ENCODE peak calls at places on chromosomes 2 and 18, in six cellular contexts. I is endodermal cell, O is astrocyte, P is IMR-90, K is mammary epithelial cell, H is colonic mucosa. F is an unnamed sample.

GRCh38 chr2:172427990-172428840 is 829 bp downstream of the ITGA6 start:
- DNase-seq in H (peak), O (no peak), P (no peak), K (peak), I (peak), F (peak)

GRCh38 chr2:41873102-41873501 is 174.7 kb upstream of the PKDCC start:
- DNase-seq in K (no peak), O (no peak), P (no peak), H (no peak), I (no peak), F (no peak)

GRCh38 chr2:133045787-133046186 is 375.8 kb upstream of the LYPD1 start:
- DNase-seq in O (peak), K (peak), I (no peak), P (peak), H (no peak), F (no peak)

GRCh38 chr2:32135409-32135808 is 30.3 kb upstream of the SLC30A6 start:
- DNase-seq in P (peak), I (no peak), O (peak), H (peak), K (peak), F (no peak)

GRCh38 chr2:95289251-95289650 is 7.9 kb upstream of the KCNIP3 start:
- DNase-seq in O (no peak), I (peak), K (no peak), H (no peak), P (no peak), F (no peak)

GRCh38 chr2:8133331-8133730 is 548.5 kb upstream of the ID2 start:
- DNase-seq in O (no peak), H (no peak), I (peak), K (no peak), P (no peak), F (no peak)

GRCh38 chr2:203853271-203853670 is 14.3 kb upstream of the CTLA4 start:
- DNase-seq in H (no peak), I (no peak), O (no peak), P (no peak), K (no peak), F (no peak)

GRCh38 chr18:46768166-46768921 is 11.5 kb upstream of the ST8SIA5 start:
- DNase-seq in O (no peak), H (no peak), K (no peak), P (no peak), I (no peak), F (no peak)

GRCh38 chr2:188682864-188683263 is 291.3 kb upstream of the COL3A1 start:
- DNase-seq in H (no peak), O (no peak), K (no peak), I (no peak), P (no peak), F (no peak)

GRCh38 chr2:121355488-121355887 is 70.5 kb upstream of the TFCP2L1 start:
- DNase-seq in K (no peak), H (peak), O (no peak), I (no peak), P (no peak), F (no peak)

GRCh38 chr2:105797298-105797819 is 52.6 kb downstream of the NCK2 start:
- DNase-seq in P (peak), O (no peak), I (peak), K (peak), H (no peak), F (no peak)

GRCh38 chr2:238941262-238941792 is 93.4 kb downstream of the TWIST2 start:
- DNase-seq in K (no peak), O (no peak), H (peak), P (no peak), I (no peak), F (no peak)

GRCh38 chr2:161041356-161041755 is 118.9 kb upstream of the TANK start:
- DNase-seq in H (no peak), O (peak), P (peak), I (no peak), K (no peak), F (no peak)

GRCh38 chr2:52810460-52810859 is 957.1 kb upstream of the CHAC2 start:
- DNase-seq in H (no peak), P (peak), K (peak), O (peak), I (peak), F (peak)

GRCh38 chr18:58805482-58806187 is 59.0 kb upstream of the ZNF532 start:
- DNase-seq in H (no peak), P (no peak), K (peak), O (no peak), I (no peak), F (peak)

GRCh38 chr2:38486213-38487026 is 109.3 kb upstream of the ATL2 start:
- DNase-seq in I (no peak), P (no peak), H (no peak), O (no peak), K (no peak), F (no peak)

GRCh38 chr2:218375212-218375611 is 6.9 kb upstream of the SLC11A1 start:
- DNase-seq in K (no peak), H (no peak), O (peak), P (peak), I (no peak), F (no peak)

GRCh38 chr2:172021955-172022354 is 22.2 kb downstream of the METAP1D start:
- DNase-seq in K (no peak), I (peak), P (peak), O (peak), H (no peak), F (no peak)

GRCh38 chr2:20190862-20191713 is 33.8 kb downstream of the SDC1 start:
- DNase-seq in I (peak), H (peak), P (no peak), K (no peak), O (peak), F (peak)

GRCh38 chr2:149561309-149561926 is 26.2 kb downstream of the MMADHC start:
- DNase-seq in O (no peak), H (peak), K (peak), I (no peak), P (peak), F (peak)

GRCh38 chr2:15665067-15665942 is 73.6 kb downstream of the DDX1 start:
- DNase-seq in O (no peak), I (peak), H (peak), P (no peak), K (no peak), F (no peak)

GRCh38 chr2:241867776-241868420 is 1.6 kb upstream of the RTP5 start:
- DNase-seq in K (no peak), H (no peak), O (no peak), I (no peak), P (no peak), F (no peak)

GRCh38 chr18:70337139-70337972 is 48.5 kb downstream of the SOCS6 start:
- DNase-seq in O (peak), P (peak), H (peak), K (peak), I (peak), F (peak)

GRCh38 chr2:128623776-128624424 is 305.2 kb upstream of the HS6ST1 start:
- DNase-seq in P (peak), I (no peak), H (no peak), K (peak), O (peak), F (no peak)

GRCh38 chr18:73355076-73355475 is 487.3 kb upstream of the NETO1 start:
- DNase-seq in K (no peak), O (peak), H (no peak), I (no peak), P (peak), F (no peak)

GRCh38 chr2:207163053-207163814 is 2.5 kb downstream of the KLF7 start:
- DNase-seq in O (peak), H (no peak), I (no peak), P (peak), K (peak), F (no peak)

GRCh38 chr2:187451510-187451909 is 3.5 kb upstream of the CALCRL start:
- DNase-seq in P (no peak), O (no peak), K (no peak), H (no peak), I (no peak), F (no peak)

GRCh38 chr2:184599054-184599874 is 935 bp downstream of the ZNF804A start:
- DNase-seq in I (peak), O (peak), P (peak), H (no peak), K (no peak), F (no peak)

GRCh38 chr2:189104926-189105325 is 74.6 kb downstream of the COL5A2 start:
- DNase-seq in O (peak), K (peak), P (peak), H (no peak), I (no peak), F (no peak)

GRCh38 chr18:59861009-59861408 is 38.8 kb upstream of the PMAIP1 start:
- DNase-seq in O (peak), P (peak), H (no peak), K (no peak), I (no peak), F (no peak)

GRCh38 chr18:59864446-59864764 is 35.4 kb upstream of the PMAIP1 start:
- DNase-seq in P (no peak), K (peak), O (no peak), H (no peak), I (no peak), F (no peak)

GRCh38 chr18:59866551-59866950 is 33.2 kb upstream of the PMAIP1 start:
- DNase-seq in P (no peak), I (no peak), O (no peak), K (no peak), H (no peak), F (no peak)

GRCh38 chr18:59865241-59865986 is 34.4 kb upstream of the PMAIP1 start:
- DNase-seq in H (no peak), I (no peak), K (peak), P (no peak), O (peak), F (no peak)

GRCh38 chr18:59861963-59862819 is 37.6 kb upstream of the PMAIP1 start:
- DNase-seq in I (peak), H (no peak), P (no peak), K (peak), O (no peak), F (no peak)
- H3K9ac ChIP-seq in I (no peak), H (no peak), P (no peak), K (no peak), O (no peak), F (no peak)

GRCh38 chr2:183091954-183092345 is 13.4 kb downstream of the DUSP19 start:
- DNase-seq in O (no peak), I (no peak), P (no peak), K (no peak), H (no peak), F (no peak)
- H3K9ac ChIP-seq in O (no peak), I (no peak), P (no peak), K (no peak), H (no peak), F (no peak)

DNA sequence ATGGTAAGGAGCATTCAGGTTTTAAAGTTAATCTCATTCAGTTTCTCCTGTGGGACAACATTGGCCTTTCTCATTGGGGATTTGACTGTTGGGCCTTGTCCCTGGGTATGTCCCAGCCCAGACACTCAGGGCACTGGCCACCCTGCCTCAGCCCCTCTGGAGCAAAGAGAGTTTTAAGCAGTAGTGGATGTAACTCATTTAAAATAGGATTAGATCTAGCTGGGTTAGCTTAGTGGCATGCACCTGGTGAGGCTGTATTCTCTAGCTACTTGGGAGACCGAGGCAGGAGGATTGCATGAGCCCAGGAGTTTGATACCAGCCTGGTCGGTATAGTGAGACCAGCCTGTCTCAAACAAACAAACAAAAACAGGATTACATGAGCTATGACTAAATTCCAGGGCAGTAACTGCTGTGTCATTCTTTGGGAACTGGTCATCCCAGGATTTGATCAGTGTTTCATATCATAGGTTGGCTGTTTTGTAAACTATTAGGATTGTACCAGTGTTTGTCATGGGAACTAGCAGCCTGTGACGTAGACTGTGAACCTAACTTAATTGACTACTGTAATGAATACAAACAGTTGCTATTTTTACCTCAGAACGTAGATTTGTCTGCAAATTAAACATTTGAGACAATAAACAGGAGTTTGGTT is 12.5 kb downstream of the INPP4A start:
- DNase-seq in P (peak), K (peak), H (no peak), I (peak), O (peak), F (no peak)
- H3K9ac ChIP-seq in P (no peak), K (no peak), H (no peak), I (no peak), O (no peak), F (no peak)

DNA sequence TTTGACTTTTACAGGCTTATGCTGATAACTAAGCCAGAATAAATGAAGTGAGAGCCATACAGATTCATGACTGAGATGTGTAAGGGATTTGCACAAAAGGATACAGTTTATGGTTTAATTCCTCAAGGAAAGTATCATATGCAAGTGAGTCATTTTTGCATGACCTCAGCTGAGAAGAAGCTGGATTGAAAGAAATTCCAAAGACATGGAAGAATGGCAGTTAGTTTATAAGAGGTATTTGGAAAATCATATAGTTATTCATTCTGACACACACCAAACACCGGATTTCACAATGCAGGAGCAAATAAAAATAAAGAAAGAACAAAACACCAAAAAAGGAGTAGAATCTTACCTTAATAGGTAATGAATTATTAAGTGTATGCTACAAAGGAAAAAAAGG is 83.2 kb upstream of the RND3 start:
- DNase-seq in K (peak), P (peak), O (peak), H (no peak), I (no peak), F (no peak)
- H3K9ac ChIP-seq in K (no peak), P (peak), O (peak), H (no peak), I (no peak), F (no peak)

GRCh38 chr2:237490805-237491194 is 3.7 kb downstream of the MLPH start:
- DNase-seq in P (no peak), O (no peak), K (no peak), I (no peak), H (no peak), F (no peak)
- H3K9ac ChIP-seq in P (no peak), O (no peak), K (no peak), I (no peak), H (no peak), F (no peak)

GRCh38 chr2:27021253-27021801 is 11.4 kb upstream of the TMEM214 start:
- DNase-seq in K (peak), P (no peak), H (peak), I (no peak), O (peak), F (no peak)
- H3K9ac ChIP-seq in K (no peak), P (no peak), H (no peak), I (no peak), O (no peak), F (no peak)